ENCODE peak calls at places on chromosome 6, in seven cellular contexts. T, X, Q, U, Z, Y and G are unnamed samples.

GRCh38 chr6:3500262-3501001 is 43.6 kb upstream of the SLC22A23 start:
- DNase-seq in T (no peak), X (no peak), Q (no peak), U (no peak), Z (no peak), Y (peak), G (peak)

GRCh38 chr6:93300661-93301060 is 118.7 kb downstream of the EPHA7 start:
- DNase-seq in T (no peak), X (no peak), Q (no peak), U (no peak), Z (no peak), Y (no peak), G (peak)

GRCh38 chr6:54737247-54737646 is 109.3 kb upstream of the FAM83B start:
- DNase-seq in T (peak), X (no peak), Q (no peak), U (peak), Z (peak), Y (peak), G (no peak)

GRCh38 chr6:56640374-56640773 is 2.3 kb downstream of the DST start:
- DNase-seq in T (no peak), X (no peak), Q (no peak), U (no peak), Z (no peak), Y (no peak), G (no peak)

GRCh38 chr6:131885237-131885636 is 65.9 kb downstream of the CCN2 start:
- DNase-seq in T (no peak), X (no peak), Q (no peak), U (no peak), Z (no peak), Y (no peak), G (no peak)

GRCh38 chr6:16318538-16318937 is 80.2 kb downstream of the GMPR start:
- DNase-seq in T (no peak), X (no peak), Q (no peak), U (no peak), Z (no peak), Y (no peak), G (no peak)

GRCh38 chr6:169752074-169752623 is 727 bp downstream of the ERMARD start:
- DNase-seq in T (peak), X (no peak), Q (no peak), U (peak), Z (no peak), Y (peak), G (no peak)

GRCh38 chr6:149433901-149434300 is 33.8 kb downstream of the SUMO4 start:
- DNase-seq in T (no peak), X (no peak), Q (no peak), U (no peak), Z (no peak), Y (no peak), G (no peak)

GRCh38 chr6:95203153-95203754 is 374.1 kb upstream of the MANEA start:
- DNase-seq in T (peak), X (peak), Q (no peak), U (peak), Z (no peak), Y (peak), G (peak)

GRCh38 chr6:144607998-144608736 is 323.0 kb downstream of the UTRN start:
- DNase-seq in T (no peak), X (no peak), Q (no peak), U (no peak), Z (no peak), Y (no peak), G (no peak)

GRCh38 chr6:130426078-130426726 is 60.4 kb downstream of the TMEM200A start:
- DNase-seq in T (no peak), X (peak), Q (no peak), U (no peak), Z (no peak), Y (no peak), G (no peak)

GRCh38 chr6:35808688-35809087 is 3.5 kb downstream of the LHFPL5 start:
- DNase-seq in T (no peak), X (no peak), Q (no peak), U (no peak), Z (no peak), Y (no peak), G (no peak)

GRCh38 chr6:133705731-133706130 is 183.2 kb upstream of the TCF21 start:
- DNase-seq in T (no peak), X (no peak), Q (no peak), U (no peak), Z (no peak), Y (no peak), G (no peak)

GRCh38 chr6:33926451-33926850 is 122.6 kb upstream of the MLN start:
- DNase-seq in T (peak), X (peak), Q (no peak), U (peak), Z (peak), Y (no peak), G (peak)

GRCh38 chr6:45476341-45476740 is 98.6 kb upstream of the SUPT3H start:
- DNase-seq in T (no peak), X (no peak), Q (no peak), U (no peak), Z (no peak), Y (no peak), G (no peak)

GRCh38 chr6:158518196-158519127 is 41.4 kb upstream of the TMEM181 start:
- DNase-seq in T (peak), X (peak), Q (peak), U (peak), Z (peak), Y (peak), G (peak)

GRCh38 chr6:127463056-127463455 is 3.9 kb upstream of the KIAA0408 start:
- DNase-seq in T (no peak), X (no peak), Q (no peak), U (no peak), Z (no peak), Y (no peak), G (peak)

GRCh38 chr6:38483526-38483925 is 156.2 kb downstream of the BTBD9 start:
- DNase-seq in T (no peak), X (no peak), Q (peak), U (no peak), Z (no peak), Y (no peak), G (no peak)

GRCh38 chr6:39170860-39171259 is 55.9 kb upstream of the SAYSD1 start:
- DNase-seq in T (no peak), X (no peak), Q (no peak), U (no peak), Z (no peak), Y (no peak), G (no peak)

GRCh38 chr6:41222045-41222444 is 6.1 kb upstream of the TREML4 start:
- DNase-seq in T (no peak), X (no peak), Q (no peak), U (no peak), Z (no peak), Y (no peak), G (no peak)

GRCh38 chr6:35043381-35043780 is 97.8 kb downstream of the TCP11 start:
- DNase-seq in T (no peak), X (no peak), Q (no peak), U (no peak), Z (no peak), Y (no peak), G (no peak)

GRCh38 chr6:79048611-79049010 is 29.4 kb downstream of the PHIP start:
- DNase-seq in T (peak), X (peak), Q (no peak), U (peak), Z (no peak), Y (peak), G (no peak)

GRCh38 chr6:122381494-122382083 is 17.9 kb upstream of the HSF2 start:
- DNase-seq in T (peak), X (peak), Q (peak), U (peak), Z (no peak), Y (peak), G (peak)

GRCh38 chr6:36599791-36600209 is 5.6 kb downstream of the SRSF3 start:
- DNase-seq in T (peak), X (no peak), Q (no peak), U (no peak), Z (peak), Y (no peak), G (peak)

GRCh38 chr6:169454204-169454871 is 200.7 kb upstream of the THBS2 start:
- DNase-seq in T (no peak), X (no peak), Q (no peak), U (peak), Z (no peak), Y (peak), G (no peak)

GRCh38 chr6:154569136-154569862 is 58.8 kb upstream of the CNKSR3 start:
- DNase-seq in T (peak), X (no peak), Q (no peak), U (no peak), Z (no peak), Y (no peak), G (no peak)

GRCh38 chr6:21390537-21391213 is 202.9 kb upstream of the SOX4 start:
- DNase-seq in T (no peak), X (no peak), Q (no peak), U (no peak), Z (no peak), Y (no peak), G (no peak)

GRCh38 chr6:105748737-105749161 is 337.4 kb upstream of the PRDM1 start:
- DNase-seq in T (no peak), X (no peak), Q (no peak), U (peak), Z (no peak), Y (no peak), G (no peak)

GRCh38 chr6:148617522-148617921 is 129.3 kb upstream of the UST start:
- DNase-seq in T (no peak), X (no peak), Q (no peak), U (no peak), Z (no peak), Y (no peak), G (no peak)

GRCh38 chr6:139539852-139540251 is 165.4 kb upstream of the CITED2 start:
- DNase-seq in T (peak), X (peak), Q (no peak), U (no peak), Z (no peak), Y (peak), G (no peak)

GRCh38 chr6:148771212-148771601 is 24.4 kb downstream of the UST start:
- DNase-seq in T (no peak), X (no peak), Q (no peak), U (no peak), Z (no peak), Y (no peak), G (no peak)

GRCh38 chr6:169164451-169164850 is 89.2 kb downstream of the THBS2 start:
- DNase-seq in T (no peak), X (no peak), Q (no peak), U (peak), Z (no peak), Y (no peak), G (no peak)

GRCh38 chr6:11036977-11037430 is 7.1 kb downstream of the ELOVL2 start:
- DNase-seq in T (no peak), X (no peak), Q (no peak), U (no peak), Z (no peak), Y (no peak), G (no peak)

GRCh38 chr6:97110626-97111025 is 172.4 kb downstream of the MMS22L start:
- DNase-seq in T (no peak), X (no peak), Q (no peak), U (no peak), Z (no peak), Y (no peak), G (no peak)

GRCh38 chr6:4907602-4908001 is 96.2 kb downstream of the RPP40 start:
- DNase-seq in T (no peak), X (no peak), Q (no peak), U (no peak), Z (no peak), Y (no peak), G (no peak)

GRCh38 chr6:29564875-29565274 is 5.3 kb upstream of the UBD start:
- DNase-seq in T (no peak), X (no peak), Q (no peak), U (no peak), Z (no peak), Y (no peak), G (peak)

GRCh38 chr6:108896111-108896661 is 48.0 kb downstream of the ARMC2 start:
- DNase-seq in T (no peak), X (no peak), Q (no peak), U (no peak), Z (no peak), Y (no peak), G (no peak)

GRCh38 chr6:4973972-4974885 is 29.6 kb downstream of the RPP40 start:
- DNase-seq in T (peak), X (no peak), Q (no peak), U (peak), Z (peak), Y (no peak), G (no peak)

GRCh38 chr6:135129139-135129867 is 51.8 kb upstream of the MYB start:
- DNase-seq in T (no peak), X (no peak), Q (no peak), U (no peak), Z (no peak), Y (no peak), G (no peak)

GRCh38 chr6:135126034-135126433 is 55.1 kb upstream of the MYB start:
- DNase-seq in T (no peak), X (no peak), Q (no peak), U (no peak), Z (no peak), Y (no peak), G (no peak)

GRCh38 chr6:135128268-135128914 is 52.7 kb upstream of the MYB start:
- DNase-seq in T (no peak), X (no peak), Q (no peak), U (no peak), Z (no peak), Y (no peak), G (no peak)
- TF ChIP-seq JUND in T (no peak), X (no peak), Q (peak), U (no peak), Z (no peak), Y (no peak), G (no peak)

DNA sequence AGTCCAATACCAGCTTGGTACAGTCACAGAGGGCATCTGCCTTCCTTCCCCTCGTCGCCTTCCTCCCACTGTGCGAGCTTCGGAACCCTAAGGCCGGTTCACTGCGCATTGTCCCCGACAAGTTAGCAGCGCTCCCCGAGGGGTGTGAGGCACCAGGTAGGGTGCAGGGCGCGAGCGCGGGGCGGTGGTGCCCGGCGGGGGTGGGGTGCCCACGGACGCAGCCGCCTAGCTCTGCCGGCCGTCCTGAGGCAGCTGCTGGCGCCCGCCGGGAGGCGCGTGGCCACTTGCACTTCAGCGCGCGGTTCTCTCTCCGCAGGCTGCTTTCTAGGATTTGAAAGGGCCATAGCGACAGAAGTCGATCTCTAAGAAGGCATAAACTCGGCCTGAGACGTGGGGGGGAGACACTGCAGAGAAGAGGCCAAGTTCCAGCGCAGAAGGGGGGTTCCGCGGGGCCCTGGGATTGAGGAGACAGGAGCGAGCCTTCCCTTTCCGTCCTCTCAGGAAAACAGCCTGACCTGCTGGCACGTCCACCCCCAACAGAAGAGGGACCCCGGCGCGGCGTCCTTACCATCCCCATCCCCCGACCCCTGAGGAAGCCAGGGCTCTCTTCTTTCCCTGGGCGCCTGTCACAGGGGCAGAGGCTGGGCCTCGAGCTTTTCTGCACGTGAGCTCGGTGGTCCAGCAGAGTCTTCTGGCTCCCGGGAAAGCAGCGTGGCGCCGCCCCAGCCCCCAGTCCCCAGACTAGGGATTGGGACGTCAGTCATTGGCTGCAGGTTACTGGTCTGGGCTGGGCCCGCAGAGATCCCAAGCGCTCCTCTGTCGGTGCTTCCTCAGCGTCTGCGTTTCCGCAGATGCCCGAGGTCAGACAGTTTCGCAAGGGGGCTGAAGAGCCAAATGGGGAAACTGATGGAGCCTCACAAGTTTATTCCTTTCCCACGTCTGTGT is 15.6 kb upstream of the PRDM13 start:
- DNase-seq in T (peak), X (no peak), Q (no peak), U (no peak), Z (peak), Y (no peak), G (no peak)
- TF ChIP-seq JUND in T (no peak), X (no peak), Q (no peak), U (no peak), Z (no peak), Y (no peak), G (no peak)

DNA sequence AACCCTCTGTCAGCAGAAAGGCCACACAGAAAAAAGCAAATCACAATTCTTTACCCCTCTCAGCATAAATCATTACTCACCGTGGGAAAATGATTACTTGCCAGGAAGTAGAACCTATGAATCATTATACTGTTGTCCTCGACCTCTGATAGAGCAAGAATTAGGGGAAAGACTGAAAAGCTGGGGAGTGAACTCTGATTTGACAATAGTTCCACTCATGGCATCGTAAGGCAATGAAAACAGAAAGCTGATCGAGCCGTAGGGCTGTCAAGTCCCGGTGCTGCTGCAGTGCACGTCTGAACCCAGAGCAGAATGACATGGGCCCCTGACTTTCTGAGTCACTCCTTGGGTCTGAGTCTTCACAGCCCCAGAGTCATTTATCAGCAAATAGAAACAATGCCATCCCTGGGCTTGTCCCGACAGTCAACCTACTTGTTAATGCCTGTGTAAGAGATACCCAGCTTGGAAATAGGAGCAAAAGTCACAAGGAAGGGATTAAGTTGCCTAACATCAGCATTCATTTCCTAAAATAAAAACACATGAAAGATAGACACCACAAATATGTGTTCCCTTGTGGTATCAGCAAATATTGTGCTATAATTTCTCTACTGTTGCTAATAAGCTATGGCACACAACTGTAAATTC is 224.8 kb upstream of the MARCKS start:
- DNase-seq in T (no peak), X (peak), Q (peak), U (no peak), Z (no peak), Y (peak), G (no peak)
- TF ChIP-seq JUND in T (peak), X (peak), Q (no peak), U (no peak), Z (no peak), Y (no peak), G (no peak)

GRCh38 chr6:100088009-100088408 is 94.0 kb upstream of the MCHR2 start:
- DNase-seq in T (no peak), X (peak), Q (no peak), U (no peak), Z (no peak), Y (no peak), G (no peak)
- TF ChIP-seq JUND in T (no peak), X (peak), Q (no peak), U (no peak), Z (no peak), Y (no peak), G (no peak)

GRCh38 chr6:43803055-43803782 is 33.2 kb downstream of the VEGFA start:
- DNase-seq in T (no peak), X (no peak), Q (no peak), U (peak), Z (no peak), Y (no peak), G (no peak)
- TF ChIP-seq JUND in T (no peak), X (no peak), Q (no peak), U (peak), Z (no peak), Y (no peak), G (no peak)

DNA sequence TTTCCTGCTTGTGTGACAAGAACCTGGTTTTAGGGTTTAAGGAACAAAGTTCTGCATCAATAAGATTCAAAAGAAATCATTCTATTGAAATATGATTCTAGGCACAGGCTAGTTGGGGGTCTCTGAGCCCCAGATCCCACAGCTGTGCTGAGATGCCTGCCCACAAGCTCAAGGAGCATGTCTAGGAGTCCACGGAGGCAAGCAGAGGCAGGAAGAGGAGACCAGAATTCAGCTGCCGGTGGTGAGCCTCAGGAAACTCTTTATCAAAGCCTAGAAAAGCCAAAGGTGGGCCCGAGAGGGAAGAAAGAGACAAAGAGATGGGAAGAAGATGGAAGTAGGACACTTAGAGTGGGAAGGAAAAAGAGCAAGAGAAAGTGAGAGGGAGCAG is 40.7 kb upstream of the DDR1 start:
- DNase-seq in T (no peak), X (no peak), Q (no peak), U (no peak), Z (no peak), Y (no peak), G (no peak)
- TF ChIP-seq JUND in T (no peak), X (no peak), Q (no peak), U (no peak), Z (no peak), Y (no peak), G (no peak)

GRCh38 chr6:43709654-43710303 is 22.2 kb upstream of the MRPS18A start:
- DNase-seq in T (no peak), X (no peak), Q (no peak), U (no peak), Z (no peak), Y (no peak), G (no peak)
- TF ChIP-seq JUND in T (no peak), X (no peak), Q (no peak), U (no peak), Z (no peak), Y (no peak), G (no peak)

GRCh38 chr6:14278000-14278399 is 160.4 kb downstream of the CD83 start:
- DNase-seq in T (no peak), X (no peak), Q (no peak), U (no peak), Z (no peak), Y (no peak), G (no peak)
- TF ChIP-seq JUND in T (no peak), X (no peak), Q (no peak), U (no peak), Z (no peak), Y (no peak), G (no peak)